ENCODE peak calls at places on chromosomes 2 and 18, in eight cellular contexts. One of them, this sample, is unnamed.

GRCh38 chr2:127857494-127857818 is 499 bp downstream of the POLR2D start:
- DNase-seq in GM04504: no peak
- DNase-seq in left cardiac atrium: no peak
- DNase-seq in tibial artery: peak; percentile 33
- DNase-seq in neural crest cell: no peak
- DNase-seq in KBM-7: peak; percentile 43
- DNase-seq in natural killer cell: no peak
- DNase-seq in NCI-H2081: no peak
- DNase-seq in this sample: peak; percentile 32

GRCh38 chr2:233977296-233977837 is 60.2 kb downstream of the TRPM8 start:
- DNase-seq in GM04504: no peak
- DNase-seq in left cardiac atrium: no peak
- DNase-seq in tibial artery: no peak
- DNase-seq in neural crest cell: no peak
- DNase-seq in KBM-7: no peak
- DNase-seq in natural killer cell: no peak
- DNase-seq in NCI-H2081: no peak
- DNase-seq in this sample: no peak

GRCh38 chr2:18708203-18708602 is 118.8 kb upstream of the NT5C1B start:
- DNase-seq in GM04504: no peak
- DNase-seq in left cardiac atrium: no peak
- DNase-seq in tibial artery: no peak
- DNase-seq in neural crest cell: no peak
- DNase-seq in KBM-7: no peak
- DNase-seq in natural killer cell: no peak
- DNase-seq in NCI-H2081: no peak
- DNase-seq in this sample: no peak

GRCh38 chr2:29066271-29066860 is 8.0 kb downstream of the PCARE start:
- DNase-seq in GM04504: no peak
- DNase-seq in left cardiac atrium: no peak
- DNase-seq in tibial artery: no peak
- DNase-seq in neural crest cell: no peak
- DNase-seq in KBM-7: no peak
- DNase-seq in natural killer cell: no peak
- DNase-seq in NCI-H2081: no peak
- DNase-seq in this sample: no peak

GRCh38 chr2:119011162-119011909 is 69.3 kb downstream of the MARCO start:
- DNase-seq in GM04504: peak; percentile 4
- DNase-seq in left cardiac atrium: peak; percentile 65
- DNase-seq in tibial artery: no peak
- DNase-seq in neural crest cell: peak; percentile 74
- DNase-seq in KBM-7: peak; percentile 31
- DNase-seq in natural killer cell: no peak
- DNase-seq in NCI-H2081: peak; percentile 41
- DNase-seq in this sample: peak; percentile 28

GRCh38 chr2:68464651-68465050 is 2.4 kb downstream of the FBXO48 start:
- DNase-seq in GM04504: no peak
- DNase-seq in left cardiac atrium: no peak
- DNase-seq in tibial artery: no peak
- DNase-seq in neural crest cell: no peak
- DNase-seq in KBM-7: no peak
- DNase-seq in natural killer cell: no peak
- DNase-seq in NCI-H2081: no peak
- DNase-seq in this sample: no peak

GRCh38 chr2:20350753-20351554 is at the start of gene PUM2:
- DNase-seq in GM04504: peak; percentile 90
- DNase-seq in left cardiac atrium: peak; percentile 94
- DNase-seq in tibial artery: peak; percentile 96
- DNase-seq in neural crest cell: peak; percentile 85
- DNase-seq in KBM-7: peak; percentile 97
- DNase-seq in natural killer cell: peak; percentile 92
- DNase-seq in NCI-H2081: peak; percentile 97
- DNase-seq in this sample: peak; percentile 92

GRCh38 chr18:44716697-44717163 is 36.0 kb downstream of the SETBP1 start:
- DNase-seq in GM04504: no peak
- DNase-seq in left cardiac atrium: no peak
- DNase-seq in tibial artery: no peak
- DNase-seq in neural crest cell: no peak
- DNase-seq in KBM-7: no peak
- DNase-seq in natural killer cell: no peak
- DNase-seq in NCI-H2081: no peak
- DNase-seq in this sample: no peak

GRCh38 chr18:10927290-10927979 is 221.9 kb downstream of the PIEZO2 start:
- DNase-seq in GM04504: no peak
- DNase-seq in left cardiac atrium: peak; percentile 39
- DNase-seq in tibial artery: no peak
- DNase-seq in neural crest cell: no peak
- DNase-seq in KBM-7: no peak
- DNase-seq in natural killer cell: no peak
- DNase-seq in NCI-H2081: no peak
- DNase-seq in this sample: no peak